ENCODE peak calls at places on chromosome 13, in seven cellular contexts. One of them, this sample, is unnamed.

GRCh38 chr13:74674701-74675100 is 540.5 kb upstream of the KLF12 start:
- DNase-seq in body of pancreas: no peak
- DNase-seq in GOT3: no peak
- DNase-seq in HFF-Myc: no peak
- DNase-seq in AML-193: no peak
- DNase-seq in CD8-positive, alpha-beta T cell: no peak
- DNase-seq in heart left ventricle: no peak
- DNase-seq in this sample: no peak

GRCh38 chr13:73440296-73440895 is 381.6 kb downstream of the KLF5 start:
- DNase-seq in CD8-positive, alpha-beta T cell: no peak
- DNase-seq in HFF-Myc: no peak
- DNase-seq in heart left ventricle: no peak
- DNase-seq in AML-193: no peak
- DNase-seq in GOT3: no peak
- DNase-seq in body of pancreas: no peak
- DNase-seq in this sample: no peak

GRCh38 chr13:62123409-62123808 is 707.8 kb upstream of the PCDH20 start:
- DNase-seq in body of pancreas: no peak
- DNase-seq in HFF-Myc: no peak
- DNase-seq in AML-193: no peak
- DNase-seq in heart left ventricle: no peak
- DNase-seq in CD8-positive, alpha-beta T cell: no peak
- DNase-seq in GOT3: no peak
- DNase-seq in this sample: no peak

GRCh38 chr13:69793803-69794453 is 313.7 kb upstream of the ATXN8OS start:
- DNase-seq in heart left ventricle: no peak
- DNase-seq in HFF-Myc: no peak
- DNase-seq in body of pancreas: no peak
- DNase-seq in CD8-positive, alpha-beta T cell: no peak
- DNase-seq in AML-193: no peak
- DNase-seq in GOT3: no peak
- DNase-seq in this sample: no peak

GRCh38 chr13:28475916-28476725 is 18.8 kb downstream of the FLT1 start:
- DNase-seq in AML-193: peak; percentile 58
- DNase-seq in HFF-Myc: no peak
- DNase-seq in body of pancreas: no peak
- DNase-seq in CD8-positive, alpha-beta T cell: no peak
- DNase-seq in heart left ventricle: no peak
- DNase-seq in GOT3: no peak
- DNase-seq in this sample: no peak

GRCh38 chr13:45564108-45564507 is 51.4 kb downstream of the ERICH6B start:
- DNase-seq in body of pancreas: no peak
- DNase-seq in CD8-positive, alpha-beta T cell: no peak
- DNase-seq in AML-193: no peak
- DNase-seq in heart left ventricle: no peak
- DNase-seq in HFF-Myc: peak; percentile 36
- DNase-seq in GOT3: no peak
- DNase-seq in this sample: no peak

GRCh38 chr13:20332361-20333096 is 100.4 kb upstream of the GJB6 start:
- DNase-seq in heart left ventricle: no peak
- DNase-seq in HFF-Myc: no peak
- DNase-seq in AML-193: no peak
- DNase-seq in CD8-positive, alpha-beta T cell: no peak
- DNase-seq in body of pancreas: no peak
- DNase-seq in GOT3: no peak
- DNase-seq in this sample: no peak

GRCh38 chr13:26168276-26168814 is 53.8 kb downstream of the RNF6 start:
- DNase-seq in heart left ventricle: no peak
- DNase-seq in GOT3: no peak
- DNase-seq in HFF-Myc: no peak
- DNase-seq in CD8-positive, alpha-beta T cell: no peak
- DNase-seq in AML-193: no peak
- DNase-seq in body of pancreas: no peak
- DNase-seq in this sample: no peak

GRCh38 chr13:24692541-24692940 is 12.3 kb downstream of the ATP12A start:
- DNase-seq in AML-193: no peak
- DNase-seq in CD8-positive, alpha-beta T cell: no peak
- DNase-seq in GOT3: no peak
- DNase-seq in body of pancreas: no peak
- DNase-seq in HFF-Myc: no peak
- DNase-seq in heart left ventricle: no peak
- DNase-seq in this sample: no peak

GRCh38 chr13:98843482-98843877 is 91.0 kb upstream of the SLC15A1 start:
- DNase-seq in AML-193: no peak
- DNase-seq in HFF-Myc: no peak
- DNase-seq in heart left ventricle: no peak
- DNase-seq in body of pancreas: no peak
- DNase-seq in CD8-positive, alpha-beta T cell: no peak
- DNase-seq in GOT3: no peak
- DNase-seq in this sample: no peak

GRCh38 chr13:76719955-76720354 is 166.2 kb downstream of the KCTD12 start:
- DNase-seq in CD8-positive, alpha-beta T cell: no peak
- DNase-seq in AML-193: no peak
- DNase-seq in body of pancreas: no peak
- DNase-seq in HFF-Myc: no peak
- DNase-seq in GOT3: no peak
- DNase-seq in heart left ventricle: no peak
- DNase-seq in this sample: no peak

GRCh38 chr13:94516456-94516855 is 37.0 kb upstream of the DCT start:
- DNase-seq in body of pancreas: no peak
- DNase-seq in HFF-Myc: no peak
- DNase-seq in AML-193: no peak
- DNase-seq in heart left ventricle: no peak
- DNase-seq in CD8-positive, alpha-beta T cell: no peak
- DNase-seq in GOT3: no peak
- DNase-seq in this sample: no peak

GRCh38 chr13:33862006-33862405 is 44.1 kb downstream of the RFC3 start:
- DNase-seq in CD8-positive, alpha-beta T cell: no peak
- DNase-seq in body of pancreas: no peak
- DNase-seq in heart left ventricle: no peak
- DNase-seq in GOT3: no peak
- DNase-seq in HFF-Myc: no peak
- DNase-seq in AML-193: no peak
- DNase-seq in this sample: no peak

GRCh38 chr13:75635621-75636338 is at the start of gene LMO7:
- DNase-seq in GOT3: peak; percentile 34
- DNase-seq in CD8-positive, alpha-beta T cell: no peak
- DNase-seq in body of pancreas: peak; percentile 63
- DNase-seq in AML-193: no peak
- DNase-seq in HFF-Myc: no peak
- DNase-seq in heart left ventricle: peak; percentile 60
- DNase-seq in this sample: no peak

GRCh38 chr13:91729859-91730258 is 331.4 kb downstream of the GPC5 start:
- DNase-seq in CD8-positive, alpha-beta T cell: no peak
- DNase-seq in body of pancreas: no peak
- DNase-seq in heart left ventricle: no peak
- DNase-seq in AML-193: no peak
- DNase-seq in HFF-Myc: no peak
- DNase-seq in GOT3: no peak
- DNase-seq in this sample: no peak

GRCh38 chr13:78420814-78421213 is 182.5 kb downstream of the POU4F1 start:
- DNase-seq in heart left ventricle: peak; percentile 50
- DNase-seq in body of pancreas: no peak
- DNase-seq in CD8-positive, alpha-beta T cell: no peak
- DNase-seq in GOT3: no peak
- DNase-seq in AML-193: no peak
- DNase-seq in HFF-Myc: no peak
- DNase-seq in this sample: no peak

GRCh38 chr13:97574926-97575325 is 141.0 kb downstream of the RAP2A start:
- DNase-seq in AML-193: no peak
- DNase-seq in CD8-positive, alpha-beta T cell: no peak
- DNase-seq in body of pancreas: no peak
- DNase-seq in heart left ventricle: peak; percentile 24
- DNase-seq in GOT3: no peak
- DNase-seq in HFF-Myc: no peak
- DNase-seq in this sample: no peak

GRCh38 chr13:100349594-100349993 is 239.0 kb downstream of the GGACT start:
- DNase-seq in AML-193: no peak
- DNase-seq in GOT3: no peak
- DNase-seq in body of pancreas: no peak
- DNase-seq in CD8-positive, alpha-beta T cell: no peak
- DNase-seq in HFF-Myc: no peak
- DNase-seq in heart left ventricle: no peak
- DNase-seq in this sample: no peak

GRCh38 chr13:74710006-74710405 is 575.8 kb upstream of the KLF12 start:
- DNase-seq in HFF-Myc: no peak
- DNase-seq in CD8-positive, alpha-beta T cell: no peak
- DNase-seq in GOT3: no peak
- DNase-seq in AML-193: no peak
- DNase-seq in heart left ventricle: no peak
- DNase-seq in body of pancreas: no peak
- DNase-seq in this sample: no peak

GRCh38 chr13:112117955-112118302 is 51.0 kb downstream of the SOX1 start:
- DNase-seq in heart left ventricle: no peak
- DNase-seq in CD8-positive, alpha-beta T cell: no peak
- DNase-seq in AML-193: no peak
- DNase-seq in body of pancreas: no peak
- DNase-seq in GOT3: no peak
- DNase-seq in HFF-Myc: no peak
- DNase-seq in this sample: no peak

GRCh38 chr13:19267746-19268145 is 86.1 kb upstream of the TUBA3C start:
- DNase-seq in CD8-positive, alpha-beta T cell: no peak
- DNase-seq in GOT3: no peak
- DNase-seq in AML-193: no peak
- DNase-seq in heart left ventricle: no peak
- DNase-seq in HFF-Myc: no peak
- DNase-seq in body of pancreas: no peak
- DNase-seq in this sample: no peak

GRCh38 chr13:21742041-21742440 is 71.2 kb downstream of the FGF9 start:
- DNase-seq in heart left ventricle: no peak
- DNase-seq in HFF-Myc: no peak
- DNase-seq in GOT3: no peak
- DNase-seq in CD8-positive, alpha-beta T cell: no peak
- DNase-seq in body of pancreas: no peak
- DNase-seq in AML-193: no peak
- DNase-seq in this sample: no peak

GRCh38 chr13:103356226-103356864 is 290.1 kb upstream of the SLC10A2 start:
- DNase-seq in GOT3: no peak
- DNase-seq in HFF-Myc: no peak
- DNase-seq in CD8-positive, alpha-beta T cell: no peak
- DNase-seq in AML-193: no peak
- DNase-seq in heart left ventricle: no peak
- DNase-seq in body of pancreas: no peak
- DNase-seq in this sample: no peak

GRCh38 chr13:27919299-27919933 is 384 bp upstream of the PDX1 start:
- DNase-seq in AML-193: no peak
- DNase-seq in heart left ventricle: no peak
- DNase-seq in GOT3: no peak
- DNase-seq in CD8-positive, alpha-beta T cell: no peak
- DNase-seq in HFF-Myc: no peak
- DNase-seq in body of pancreas: no peak
- DNase-seq in this sample: no peak

GRCh38 chr13:27551563-27551962 is 68.8 kb downstream of the LNX2 start:
- DNase-seq in GOT3: no peak
- DNase-seq in heart left ventricle: no peak
- DNase-seq in HFF-Myc: no peak
- DNase-seq in AML-193: no peak
- DNase-seq in CD8-positive, alpha-beta T cell: no peak
- DNase-seq in body of pancreas: no peak
- DNase-seq in this sample: no peak

GRCh38 chr13:112685856-112686255 is 4.0 kb upstream of the ATP11A start:
- DNase-seq in AML-193: no peak
- DNase-seq in GOT3: no peak
- DNase-seq in CD8-positive, alpha-beta T cell: no peak
- DNase-seq in HFF-Myc: no peak
- DNase-seq in body of pancreas: peak; percentile 40
- DNase-seq in heart left ventricle: no peak
- DNase-seq in this sample: no peak

GRCh38 chr13:98797456-98797855 is 45.0 kb upstream of the SLC15A1 start:
- DNase-seq in AML-193: no peak
- DNase-seq in GOT3: no peak
- DNase-seq in HFF-Myc: no peak
- DNase-seq in CD8-positive, alpha-beta T cell: no peak
- DNase-seq in body of pancreas: no peak
- DNase-seq in heart left ventricle: no peak
- DNase-seq in this sample: no peak

GRCh38 chr13:114099918-114100445 is 32.4 kb downstream of the RASA3 start:
- DNase-seq in HFF-Myc: no peak
- DNase-seq in heart left ventricle: peak; percentile 26
- DNase-seq in body of pancreas: peak; percentile 43
- DNase-seq in CD8-positive, alpha-beta T cell: no peak
- DNase-seq in AML-193: no peak
- DNase-seq in GOT3: no peak
- DNase-seq in this sample: no peak

GRCh38 chr13:44312131-44312530 is 61.5 kb upstream of the SERP2 start:
- DNase-seq in HFF-Myc: no peak
- DNase-seq in body of pancreas: no peak
- DNase-seq in GOT3: no peak
- DNase-seq in heart left ventricle: no peak
- DNase-seq in CD8-positive, alpha-beta T cell: no peak
- DNase-seq in AML-193: no peak
- DNase-seq in this sample: no peak

GRCh38 chr13:76707360-76707759 is 178.8 kb downstream of the KCTD12 start:
- DNase-seq in HFF-Myc: no peak
- DNase-seq in body of pancreas: no peak
- DNase-seq in GOT3: no peak
- DNase-seq in CD8-positive, alpha-beta T cell: no peak
- DNase-seq in heart left ventricle: no peak
- DNase-seq in AML-193: no peak
- DNase-seq in this sample: no peak

GRCh38 chr13:49935171-49936084 is 712 bp downstream of the SPRYD7 start:
- DNase-seq in AML-193: peak; percentile 22
- DNase-seq in heart left ventricle: peak; percentile 44
- DNase-seq in CD8-positive, alpha-beta T cell: no peak
- DNase-seq in GOT3: no peak
- DNase-seq in HFF-Myc: no peak
- DNase-seq in body of pancreas: no peak
- DNase-seq in this sample: no peak

GRCh38 chr13:34017231-34017630 is 199.3 kb downstream of the RFC3 start:
- DNase-seq in heart left ventricle: no peak
- DNase-seq in GOT3: no peak
- DNase-seq in HFF-Myc: no peak
- DNase-seq in AML-193: no peak
- DNase-seq in body of pancreas: no peak
- DNase-seq in CD8-positive, alpha-beta T cell: no peak
- DNase-seq in this sample: no peak

GRCh38 chr13:59914556-59914955 is 249.2 kb downstream of the DIAPH3 start:
- DNase-seq in AML-193: no peak
- DNase-seq in body of pancreas: no peak
- DNase-seq in CD8-positive, alpha-beta T cell: no peak
- DNase-seq in HFF-Myc: no peak
- DNase-seq in heart left ventricle: no peak
- DNase-seq in GOT3: no peak
- DNase-seq in this sample: no peak

GRCh38 chr13:51785592-51786424 is 18.2 kb downstream of the DHRS12 start:
- DNase-seq in body of pancreas: peak; percentile 73
- DNase-seq in HFF-Myc: peak; percentile 70
- DNase-seq in heart left ventricle: peak; percentile 74
- DNase-seq in GOT3: no peak
- DNase-seq in CD8-positive, alpha-beta T cell: no peak
- DNase-seq in AML-193: no peak
- DNase-seq in this sample: no peak

GRCh38 chr13:27446986-27447583 is 3.3 kb downstream of the MTIF3 start:
- DNase-seq in AML-193: no peak
- DNase-seq in HFF-Myc: no peak
- DNase-seq in body of pancreas: no peak
- DNase-seq in heart left ventricle: no peak
- DNase-seq in CD8-positive, alpha-beta T cell: no peak
- DNase-seq in GOT3: no peak
- DNase-seq in this sample: no peak

GRCh38 chr13:40456397-40456958 is 210.0 kb downstream of the FOXO1 start:
- DNase-seq in GOT3: no peak
- DNase-seq in HFF-Myc: no peak
- DNase-seq in body of pancreas: peak; percentile 53
- DNase-seq in heart left ventricle: no peak
- DNase-seq in AML-193: no peak
- DNase-seq in CD8-positive, alpha-beta T cell: no peak
- DNase-seq in this sample: no peak

This sample was measured in amygdala.